ENCODE peak calls at places on chromosome 7, in four cellular contexts. A, T, U and W are unnamed samples.

GRCh38 chr7:48365010-48365409 is 193.8 kb downstream of the ABCA13 start:
- DNase-seq in A (no peak), T (no peak), U (no peak), W (no peak)

GRCh38 chr7:85103352-85103751 is 83.5 kb downstream of the SEMA3D start:
- DNase-seq in A (no peak), T (no peak), U (no peak), W (no peak)

GRCh38 chr7:140229591-140230516 is 53.1 kb upstream of the KDM7A start:
- DNase-seq in A (no peak), T (peak; percentile 47), U (no peak), W (peak; percentile 64)

GRCh38 chr7:26360606-26361005 is 68.9 kb downstream of the SNX10 start:
- DNase-seq in A (no peak), T (no peak), U (no peak), W (no peak)

GRCh38 chr7:158585721-158586498 is 1.7 kb downstream of the PTPRN2 start:
- DNase-seq in A (no peak), T (no peak), U (no peak), W (no peak)

GRCh38 chr7:146090023-146090645 is 26.5 kb upstream of the CNTNAP2 start:
- DNase-seq in A (no peak), T (no peak), U (peak; percentile 27), W (no peak)

GRCh38 chr7:44772867-44773266 is 23.6 kb upstream of the PPIA start:
- DNase-seq in A (no peak), T (no peak), U (no peak), W (no peak)

GRCh38 chr7:42454006-42454405 is 217.0 kb upstream of the GLI3 start:
- DNase-seq in A (no peak), T (no peak), U (no peak), W (no peak)

GRCh38 chr7:79770053-79770452 is 316.6 kb upstream of the MAGI2 start:
- DNase-seq in A (no peak), T (no peak), U (no peak), W (no peak)

GRCh38 chr7:125390866-125391265 is 461.2 kb upstream of the POT1 start:
- DNase-seq in A (no peak), T (no peak), U (no peak), W (no peak)

GRCh38 chr7:44633254-44634186 is 27.1 kb downstream of the OGDH start:
- DNase-seq in A (peak; percentile 79), T (peak; percentile 34), U (no peak), W (peak; percentile 55)

GRCh38 chr7:129990403-129991192 is 37.8 kb upstream of the UBE2H start:
- DNase-seq in A (no peak), T (no peak), U (no peak), W (no peak)

GRCh38 chr7:38211940-38212339 is 33.9 kb downstream of the STARD3NL start:
- DNase-seq in A (no peak), T (no peak), U (no peak), W (no peak)

GRCh38 chr7:112282476-112283188 is 76.1 kb downstream of the ZNF277 start:
- DNase-seq in A (no peak), T (no peak), U (no peak), W (no peak)

GRCh38 chr7:140232959-140233649 is 56.3 kb upstream of the KDM7A start:
- DNase-seq in A (no peak), T (no peak), U (no peak), W (no peak)

GRCh38 chr7:50092579-50093411 is at the start of gene ZPBP:
- DNase-seq in A (peak; percentile 0), T (peak; percentile 43), U (peak; percentile 43), W (peak; percentile 38)

GRCh38 chr7:129489491-129489890 is 12.8 kb upstream of the SMKR1 start:
- DNase-seq in A (peak; percentile 49), T (no peak), U (no peak), W (no peak)

GRCh38 chr7:128454808-128455555 is 696 bp upstream of the HILPDA start:
- DNase-seq in A (no peak), T (no peak), U (peak; percentile 12), W (no peak)

GRCh38 chr7:69603937-69604494 is 5.7 kb downstream of the AUTS2 start:
- DNase-seq in A (no peak), T (no peak), U (no peak), W (no peak)

GRCh38 chr7:51019231-51019844 is 236.6 kb upstream of the GRB10 start:
- DNase-seq in A (no peak), T (no peak), U (no peak), W (no peak)